ENCODE peak calls at places on chromosomes 13 and 19, in four cellular contexts. P is fibroblast of lung, X is HepG2, Y is astrocyte. K is an unnamed sample.

GRCh38 chr19:46958542-46958941 is 61.1 kb upstream of the NPAS1 start:
- DNase-seq in P (peak), X (peak), Y (peak), K (no peak)

GRCh38 chr13:43608400-43609137 is 178.2 kb downstream of the ENOX1 start:
- DNase-seq in P (no peak), X (no peak), Y (no peak), K (no peak)

GRCh38 chr13:51874651-51875050 is 12.9 kb downstream of the CCDC70 start:
- DNase-seq in P (no peak), X (no peak), Y (no peak), K (no peak)

GRCh38 chr19:48090281-48090802 is 20.3 kb downstream of the PLA2G4C start:
- DNase-seq in P (no peak), X (no peak), Y (no peak), K (no peak)

GRCh38 chr13:46655727-46656180 is 102.8 kb downstream of the LRCH1 start:
- DNase-seq in P (peak), X (no peak), Y (no peak), K (no peak)

GRCh38 chr19:5504115-5504514 is 48.9 kb downstream of the ZNRF4 start:
- DNase-seq in P (no peak), X (no peak), Y (no peak), K (no peak)

GRCh38 chr13:20714563-20715339 is 11.3 kb downstream of the IL17D start:
- DNase-seq in P (peak), X (no peak), Y (peak), K (no peak)

GRCh38 chr13:67229438-67230242 is 496 bp downstream of the PCDH9 start:
- DNase-seq in P (peak), X (no peak), Y (peak), K (peak)

GRCh38 chr19:30062331-30063183 is 120.5 kb downstream of the URI1 start:
- DNase-seq in P (no peak), X (no peak), Y (no peak), K (no peak)

GRCh38 chr13:43802511-43802910 is 15.7 kb upstream of the ENOX1 start:
- DNase-seq in P (no peak), X (no peak), Y (no peak), K (no peak)

GRCh38 chr13:78478183-78478582 is 125.2 kb downstream of the POU4F1 start:
- DNase-seq in P (no peak), X (no peak), Y (no peak), K (no peak)

GRCh38 chr13:79782541-79783216 is 301.7 kb downstream of the NDFIP2 start:
- DNase-seq in P (peak), X (peak), Y (peak), K (no peak)

GRCh38 chr13:98206946-98207345 is 29.9 kb upstream of the RNF113B start:
- DNase-seq in P (peak), X (no peak), Y (peak), K (no peak)

GRCh38 chr13:50629497-50629896 is 214.0 kb downstream of the DLEU7 start:
- DNase-seq in P (peak), X (peak), Y (peak), K (no peak)

GRCh38 chr13:19955873-19956559 is 2.5 kb upstream of the ZMYM2 start:
- DNase-seq in P (no peak), X (no peak), Y (no peak), K (no peak)

GRCh38 chr13:36418022-36418805 is 14.1 kb upstream of the CCNA1 start:
- DNase-seq in P (peak), X (no peak), Y (peak), K (peak)

GRCh38 chr19:46387713-46388130 is 25.6 kb downstream of the CCDC8 start:
- DNase-seq in P (no peak), X (no peak), Y (no peak), K (no peak)

GRCh38 chr13:113864303-113864890 is 521 bp upstream of the GAS6 start:
- DNase-seq in P (no peak), X (no peak), Y (no peak), K (no peak)

GRCh38 chr13:102847272-102848234 is 1.7 kb downstream of the ERCC5 start:
- DNase-seq in P (peak), X (no peak), Y (peak), K (peak)

GRCh38 chr13:93158565-93158964 is 68.0 kb upstream of the GPC6 start:
- DNase-seq in P (no peak), X (no peak), Y (no peak), K (no peak)

GRCh38 chr13:91384891-91385290 is 13.5 kb upstream of the GPC5 start:
- DNase-seq in P (no peak), X (no peak), Y (no peak), K (no peak)

GRCh38 chr19:5667751-5668271 is 12.5 kb downstream of the MICOS13 start:
- DNase-seq in P (no peak), X (no peak), Y (no peak), K (no peak)

GRCh38 chr19:38001158-38001781 is 94.3 kb downstream of the SIPA1L3 start:
- DNase-seq in P (no peak), X (no peak), Y (no peak), K (no peak)

GRCh38 chr13:36713842-36714241 is 40.0 kb downstream of the SERTM1 start:
- DNase-seq in P (peak), X (no peak), Y (peak), K (no peak)

GRCh38 chr13:90770334-90770733 is 577.2 kb upstream of the MIR17HG start:
- DNase-seq in P (no peak), X (no peak), Y (no peak), K (no peak)

GRCh38 chr19:23285948-23286347 is 35.8 kb upstream of the ZNF724 start:
- DNase-seq in P (no peak), X (no peak), Y (no peak), K (no peak)

GRCh38 chr13:94700051-94700535 is 12.3 kb downstream of the SOX21 start:
- DNase-seq in P (no peak), X (no peak), Y (no peak), K (no peak)

DNA sequence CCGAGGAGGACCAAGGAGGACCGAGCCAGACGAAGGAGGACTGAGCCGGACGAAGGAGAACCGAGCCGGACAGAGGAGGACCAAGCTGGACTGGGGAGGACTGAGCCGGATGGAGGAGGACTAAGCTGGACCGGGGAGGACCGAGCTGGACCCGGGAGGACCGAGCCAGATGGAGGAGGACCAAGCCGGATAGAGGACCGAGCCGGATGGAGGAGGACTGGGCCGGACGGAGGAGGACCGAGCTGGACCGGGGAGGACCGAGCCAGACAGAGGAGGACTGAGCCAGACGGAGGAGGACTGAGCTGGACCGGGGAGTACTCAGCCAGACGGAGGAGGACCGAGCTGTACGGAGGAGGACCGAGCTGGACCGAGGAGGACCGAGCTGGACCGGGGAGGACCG is 3.2 kb downstream of the PIP5K1C start:
- DNase-seq in P (no peak), X (no peak), Y (no peak), K (no peak)
- H3K9ac ChIP-seq in P (no peak), X (no peak), Y (no peak), K (no peak)

DNA sequence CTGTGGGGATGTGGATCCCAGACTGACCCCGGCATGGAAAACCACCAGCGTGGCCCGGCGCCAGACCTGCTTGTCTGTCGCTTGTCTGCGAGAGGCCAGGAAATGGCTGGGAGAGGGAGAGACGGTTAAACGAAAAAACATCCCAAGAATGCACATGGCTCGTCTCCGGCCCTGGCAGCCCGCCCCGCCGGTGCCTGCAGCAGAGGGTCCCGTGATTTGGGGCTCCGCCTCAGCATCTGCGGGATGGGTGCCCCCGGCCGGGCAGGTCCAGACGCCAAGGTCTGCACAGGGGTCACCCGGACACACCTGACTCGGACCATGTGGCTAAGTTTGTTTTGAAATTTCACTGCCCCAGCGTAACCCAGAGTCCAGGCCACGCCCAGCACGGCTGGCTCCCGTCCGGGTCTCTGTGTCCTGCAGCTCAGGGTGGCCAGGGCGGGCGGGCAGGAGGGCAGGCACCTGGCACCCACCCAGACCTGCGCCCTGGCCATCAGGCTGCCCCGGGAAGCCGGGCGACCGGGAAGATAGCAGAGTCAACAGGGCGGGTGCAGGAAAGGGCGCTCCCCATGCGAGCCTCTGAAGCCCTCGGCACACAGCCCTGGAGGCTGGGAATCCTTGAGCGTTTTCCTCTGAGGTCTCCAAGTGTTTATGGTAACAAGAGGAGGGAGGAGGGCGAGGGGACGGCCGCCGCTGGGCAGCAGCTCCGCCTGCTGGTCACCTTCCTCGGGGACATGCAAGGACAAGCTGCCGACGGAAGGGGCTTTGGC is 103.2 kb downstream of the GADD45B start:
- DNase-seq in P (peak), X (peak), Y (peak), K (no peak)
- TF ChIP-seq EZH2 in P (no peak), X (no peak), Y (no peak), K (no peak)

GRCh38 chr19:51271015-51271600 is 20.2 kb downstream of the SIGLECL1 start:
- DNase-seq in P (no peak), X (no peak), Y (no peak), K (no peak)
- TF ChIP-seq CTCF in P (no peak), X (no peak), Y (no peak), K (no peak)

GRCh38 chr19:44280916-44281315 is 21.2 kb downstream of the ZNF233 start:
- DNase-seq in P (no peak), X (no peak), Y (no peak), K (no peak)
- H3K9ac ChIP-seq in P (no peak), X (no peak), Y (no peak), K (no peak)

GRCh38 chr19:49427855-49428546 is 2.8 kb downstream of the GFY start:
- DNase-seq in P (no peak), X (no peak), Y (no peak), K (no peak)
- TF ChIP-seq EZH2 in P (peak), X (peak), Y (peak), K (peak)

GRCh38 chr19:2251577-2252480 is 2.7 kb downstream of the AMH start:
- DNase-seq in P (peak), X (no peak), Y (no peak), K (no peak)

GRCh38 chr19:2255112-2255845 is 938 bp downstream of the JSRP1 start:
- DNase-seq in P (no peak), X (no peak), Y (no peak), K (peak)

GRCh38 chr19:2252481-2253105 is 3.5 kb downstream of the AMH start:
- DNase-seq in P (no peak), X (no peak), Y (no peak), K (no peak)

GRCh38 chr19:2254052-2254872 is 2.0 kb downstream of the JSRP1 start:
- DNase-seq in P (peak), X (peak), Y (no peak), K (no peak)

GRCh38 chr19:2253106-2254051 is 2.8 kb downstream of the JSRP1 start:
- DNase-seq in P (no peak), X (peak), Y (no peak), K (no peak)
- TF ChIP-seq CTCF in P (no peak), X (peak), Y (no peak), K (peak)

GRCh38 chr13:39035799-39036198 is 2.1 kb downstream of the PROSER1 start:
- DNase-seq in P (no peak), X (no peak), Y (no peak), K (no peak)

GRCh38 chr13:39034085-39034484 is 3.8 kb downstream of the PROSER1 start:
- DNase-seq in P (no peak), X (no peak), Y (no peak), K (no peak)

GRCh38 chr13:39037410-39037879 is 444 bp downstream of the PROSER1 start:
- DNase-seq in P (no peak), X (no peak), Y (no peak), K (peak)

GRCh38 chr13:39036212-39036611 is 1.7 kb downstream of the PROSER1 start:
- DNase-seq in P (peak), X (peak), Y (peak), K (peak)

GRCh38 chr13:39035204-39035603 is 2.7 kb downstream of the PROSER1 start:
- DNase-seq in P (no peak), X (no peak), Y (no peak), K (no peak)
- H3K9ac ChIP-seq in P (no peak), X (peak), Y (peak), K (peak)

DNA sequence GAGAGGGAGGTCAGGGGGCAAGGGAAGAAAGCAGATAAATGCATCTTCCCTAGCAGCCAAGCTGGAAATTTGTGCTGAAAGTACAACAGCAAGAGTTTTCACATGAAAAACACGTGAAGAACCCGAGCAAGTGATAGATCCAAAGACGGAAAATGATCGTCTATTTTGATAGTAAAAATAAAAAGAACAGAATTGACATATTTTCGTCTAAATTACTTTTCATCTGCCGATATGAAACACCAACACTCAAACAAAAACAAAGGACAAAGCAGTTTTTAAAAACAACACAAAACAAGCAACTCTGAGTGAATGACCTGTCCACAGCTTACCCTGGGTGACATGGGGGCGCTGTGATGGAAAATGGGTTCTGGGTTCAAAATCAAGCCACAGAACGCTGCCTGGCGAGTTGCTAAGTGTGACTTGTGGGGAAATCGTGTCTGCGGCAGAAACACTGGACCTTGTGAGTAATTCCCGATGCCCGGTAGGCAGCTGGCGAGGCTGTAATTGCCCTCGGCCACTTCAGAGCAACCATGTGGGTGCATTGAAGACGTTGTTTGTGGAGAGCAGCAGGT is 7.3 kb downstream of the SOX1 start:
- DNase-seq in P (no peak), X (no peak), Y (no peak), K (no peak)
- TF ChIP-seq EZH2 in P (peak), X (no peak), Y (no peak), K (no peak)

DNA sequence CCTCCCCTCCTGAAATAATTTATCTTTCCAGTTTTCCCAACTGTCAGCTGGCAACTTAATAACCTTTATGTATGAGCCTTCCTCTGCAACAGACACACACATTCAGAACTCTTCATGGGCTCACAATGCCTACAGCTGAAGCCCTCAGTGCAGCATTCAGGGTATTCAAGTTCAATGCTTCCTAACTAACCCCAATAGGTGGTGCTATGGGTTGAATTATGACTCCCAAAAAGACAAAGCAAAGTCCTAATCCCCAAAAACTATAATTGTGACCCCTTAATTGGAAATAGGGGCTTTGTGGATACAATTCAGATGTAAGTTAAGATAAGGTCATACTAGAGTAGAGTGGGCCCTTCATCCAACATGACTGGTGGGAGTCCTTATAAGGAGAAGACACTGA is 202.2 kb downstream of the SUCLA2 start:
- DNase-seq in P (peak), X (peak), Y (no peak), K (no peak)
- TF ChIP-seq CTCF in P (peak), X (peak), Y (peak), K (no peak)